ENCODE peak calls at places on chromosomes 2 and 18, in eight cellular contexts. Y, C, B, P, R, H, J and X are unnamed samples.

GRCh38 chr2:73825408-73825807 is 3.4 kb upstream of the STAMBP start:
- DNase-seq in B (no peak), H (no peak), R (no peak), P (no peak), C (no peak), Y (no peak), J (no peak), X (no peak)

GRCh38 chr2:67462741-67463496 is 65.8 kb downstream of the ETAA1 start:
- DNase-seq in C (no peak), Y (no peak), H (no peak), R (no peak), P (no peak), J (no peak), B (no peak), X (no peak)

GRCh38 chr2:64455545-64455944 is 1.6 kb downstream of the LGALSL start:
- DNase-seq in R (no peak), P (no peak), C (no peak), Y (no peak), B (peak; percentile 24), J (no peak), H (no peak), X (no peak)

GRCh38 chr2:42047488-42048317 is at the start of gene PKDCC:
- DNase-seq in R (no peak), J (peak; percentile 79), B (peak; percentile 84), Y (peak; percentile 85), H (peak; percentile 95), C (peak; percentile 77), P (peak; percentile 77), X (peak; percentile 93)

GRCh38 chr2:168530980-168531379 is 74.9 kb downstream of the CERS6 start:
- DNase-seq in H (no peak), J (no peak), C (no peak), Y (no peak), P (no peak), B (no peak), R (no peak), X (no peak)

GRCh38 chr2:219722276-219722883 is 95.0 kb downstream of the SLC4A3 start:
- DNase-seq in Y (no peak), C (no peak), J (no peak), B (no peak), P (no peak), H (no peak), R (no peak), X (no peak)

GRCh38 chr2:161076936-161077335 is 83.3 kb upstream of the TANK start:
- DNase-seq in H (no peak), C (no peak), P (no peak), Y (no peak), J (no peak), R (no peak), B (no peak), X (no peak)

GRCh38 chr2:8132371-8132831 is 549.5 kb upstream of the ID2 start:
- DNase-seq in Y (no peak), B (no peak), H (no peak), P (no peak), C (no peak), R (no peak), J (no peak), X (no peak)

GRCh38 chr2:11784747-11785610 is 38.5 kb downstream of the LPIN1 start:
- DNase-seq in Y (peak; percentile 26), H (peak; percentile 74), B (peak; percentile 34), P (peak; percentile 47), R (peak; percentile 17), C (peak; percentile 45), J (no peak), X (no peak)

GRCh38 chr2:2016912-2017311 is 272.6 kb upstream of the PXDN start:
- DNase-seq in H (no peak), J (no peak), Y (no peak), C (no peak), R (no peak), P (no peak), B (no peak), X (no peak)

GRCh38 chr2:188511346-188511745 is 219.7 kb downstream of the GULP1 start:
- DNase-seq in B (no peak), R (no peak), Y (no peak), H (no peak), P (no peak), C (no peak), J (no peak), X (no peak)

GRCh38 chr18:73973972-73974371 is 173.7 kb downstream of the FBXO15 start:
- DNase-seq in C (no peak), P (no peak), J (no peak), R (no peak), B (no peak), Y (no peak), H (no peak), X (no peak)

GRCh38 chr2:68057658-68058396 is 5.0 kb downstream of the C1D start:
- DNase-seq in R (no peak), H (no peak), Y (no peak), C (no peak), B (no peak), P (no peak), J (no peak), X (no peak)

GRCh38 chr18:52670903-52671302 is 330.9 kb downstream of the DCC start:
- DNase-seq in J (no peak), Y (no peak), P (no peak), H (no peak), B (peak; percentile 45), C (no peak), R (no peak), X (no peak)

GRCh38 chr2:241268716-241269445 is 46.6 kb downstream of the HDLBP start:
- DNase-seq in C (peak; percentile 10), Y (no peak), R (no peak), B (peak; percentile 12), P (no peak), J (no peak), H (no peak), X (no peak)

DNA sequence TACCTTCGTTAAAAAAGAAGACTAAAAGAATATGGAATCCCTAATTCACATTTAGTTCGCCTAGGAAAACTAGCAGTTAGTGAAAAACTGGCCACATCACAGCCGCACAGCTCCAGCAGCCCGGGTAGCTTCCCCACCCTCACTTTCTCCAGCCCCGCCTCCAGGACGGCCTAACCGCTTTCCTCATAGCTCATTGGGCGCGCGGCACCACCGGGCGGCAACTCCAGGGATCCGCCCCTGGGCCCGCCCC is 193 bp upstream of the MIB1 start:
- DNase-seq in B (peak; percentile 93), Y (peak; percentile 99), H (peak; percentile 99), P (no peak), C (peak; percentile 98), R (peak; percentile 90), J (no peak), X (no peak)
- TF ChIP-seq POLR2A in B (no peak), Y (no peak), H (no peak), P (no peak), C (peak; percentile 72), R (no peak), J (no peak), X (no peak)

GRCh38 chr2:21944536-21944935 is 820.8 kb downstream of the TDRD15 start:
- DNase-seq in H (no peak), J (no peak), B (no peak), Y (no peak), R (no peak), C (no peak), P (no peak), X (no peak)

DNA sequence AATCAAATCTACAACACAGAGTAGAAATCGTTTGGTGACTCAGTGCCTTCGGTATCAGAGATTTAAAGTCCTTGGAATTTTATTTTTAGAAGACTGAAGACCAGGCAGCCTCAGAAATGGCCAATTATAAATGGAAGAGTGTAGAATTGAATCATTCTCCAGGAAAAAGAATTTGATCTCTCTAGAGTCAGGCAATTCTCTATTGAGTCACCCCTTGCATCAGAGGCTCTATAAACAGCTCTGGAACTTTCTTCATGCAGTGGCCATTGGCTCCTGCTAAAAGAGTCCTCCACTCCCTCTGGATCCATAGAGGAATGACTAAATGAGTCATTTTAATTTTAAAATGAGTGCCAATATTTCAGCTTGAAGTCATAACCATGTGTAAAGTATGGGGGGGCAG is 816.2 kb downstream of the TDRD15 start:
- DNase-seq in J (no peak), R (no peak), C (no peak), B (no peak), P (no peak), Y (no peak), H (no peak), X (no peak)
- TF ChIP-seq EP300 in J (no peak), R (no peak), C (no peak), B (no peak), P (no peak), Y (no peak), H (no peak), X (no peak)

GRCh38 chr2:200968162-200968561 is 4.7 kb upstream of the ORC2 start:
- DNase-seq in H (no peak), C (no peak), B (peak; percentile 32), P (no peak), R (no peak), J (no peak), Y (peak; percentile 23), X (no peak)

GRCh38 chr2:200966770-200967169 is 3.3 kb upstream of the ORC2 start:
- DNase-seq in J (no peak), Y (no peak), R (no peak), H (no peak), C (peak; percentile 55), P (no peak), B (peak; percentile 35), X (no peak)

GRCh38 chr2:200963129-200963917 is at the start of gene ORC2:
- DNase-seq in C (peak; percentile 95), B (peak; percentile 96), J (peak; percentile 95), H (peak; percentile 97), Y (peak; percentile 96), R (peak; percentile 94), P (peak; percentile 96), X (peak; percentile 95)

GRCh38 chr2:200964498-200964897 is 1.0 kb upstream of the ORC2 start:
- DNase-seq in C (no peak), H (no peak), Y (no peak), B (no peak), J (no peak), R (no peak), P (no peak), X (no peak)

DNA sequence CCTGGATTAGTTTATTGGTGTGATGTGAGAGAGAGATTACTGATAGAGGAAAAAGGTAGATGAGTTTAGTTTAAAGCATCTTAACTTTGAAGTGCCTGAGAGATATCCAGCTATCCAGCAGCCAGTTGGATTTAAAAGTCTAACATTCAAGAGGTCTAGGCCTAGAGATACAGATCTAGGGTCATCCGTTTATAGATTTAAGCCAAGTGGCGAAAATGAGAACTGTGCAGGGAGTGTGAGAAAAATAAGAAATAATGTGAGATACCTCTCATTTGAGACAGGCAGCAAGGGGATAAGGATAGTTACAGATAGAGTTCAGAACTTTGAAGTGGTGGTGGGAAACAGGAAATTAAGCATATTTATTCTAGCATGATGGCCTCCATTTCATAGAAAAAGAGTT is 5.3 kb upstream of the ORC2 start:
- DNase-seq in R (no peak), H (no peak), J (no peak), P (no peak), C (no peak), Y (no peak), B (peak; percentile 10), X (no peak)
- H3K9me3 ChIP-seq in R (no peaks in the 10 kb centered on the region), H (no peaks in the 10 kb centered on the region), J (no peaks in the 10 kb centered on the region), P (no peaks in the 10 kb centered on the region), C (no peaks in the 10 kb centered on the region), Y (no peaks in the 10 kb centered on the region), B (no peaks in the 10 kb centered on the region), X (no peaks in the 10 kb centered on the region)

DNA sequence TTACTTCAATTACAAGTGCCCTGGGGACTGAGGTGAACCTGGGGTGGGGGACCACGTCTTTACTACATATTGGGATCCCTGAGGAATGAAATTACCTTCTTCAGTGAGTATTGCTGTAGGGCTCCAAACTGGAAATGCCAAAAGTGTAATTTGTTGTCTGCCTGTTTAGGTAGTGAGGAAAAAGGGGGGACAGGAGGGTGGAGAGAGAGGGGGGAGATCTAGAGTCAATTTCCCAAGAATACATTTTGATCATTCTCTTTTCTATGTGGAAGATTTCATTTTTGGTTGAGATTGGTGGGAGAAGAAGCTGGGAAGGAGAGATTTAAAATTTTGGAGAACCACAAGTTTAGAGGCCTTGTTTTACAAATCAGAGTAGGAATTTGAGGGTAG is 101.1 kb downstream of the SPTBN1 start:
- DNase-seq in R (no peak), J (no peak), P (no peak), C (no peak), H (no peak), Y (no peak), B (no peak), X (no peak)
- TF ChIP-seq POLR2A in R (no peak), J (no peak), P (no peak), C (no peak), H (no peak), Y (no peak), B (no peak), X (no peak)